ENCODE peak calls at places on chromosomes 7 and 10, in eight cellular contexts. One of them, this sample, is unnamed.

GRCh38 chr10:34908472-34908871 is 93.4 kb upstream of the PARD3 start:
- DNase-seq in T-helper 2 cell: no peak
- DNase-seq in WTC11: no peak
- DNase-seq in NCI-H1417 treated with DMSO at 0.1 percent for 48 hours: no peak
- DNase-seq in right cardiac atrium: no peak
- DNase-seq in CD8-positive, alpha-beta memory T cell: no peak
- DNase-seq in NCI-H524: no peak
- DNase-seq in CD4-positive, CD25-positive, alpha-beta regulatory T cell: no peak
- DNase-seq in this sample: no peak

GRCh38 chr10:90769946-90770841 is 87.6 kb downstream of the HTR7 start:
- DNase-seq in T-helper 2 cell: no peak
- DNase-seq in WTC11: peak
- DNase-seq in NCI-H1417 treated with DMSO at 0.1 percent for 48 hours: no peak
- DNase-seq in right cardiac atrium: no peak
- DNase-seq in CD8-positive, alpha-beta memory T cell: no peak
- DNase-seq in NCI-H524: no peak
- DNase-seq in CD4-positive, CD25-positive, alpha-beta regulatory T cell: no peak
- DNase-seq in this sample: no peak

GRCh38 chr10:129063212-129063611 is 403.8 kb upstream of the MGMT start:
- DNase-seq in T-helper 2 cell: no peak
- DNase-seq in WTC11: no peak
- DNase-seq in NCI-H1417 treated with DMSO at 0.1 percent for 48 hours: no peak
- DNase-seq in right cardiac atrium: no peak
- DNase-seq in CD8-positive, alpha-beta memory T cell: no peak
- DNase-seq in NCI-H524: no peak
- DNase-seq in CD4-positive, CD25-positive, alpha-beta regulatory T cell: peak
- DNase-seq in this sample: no peak

GRCh38 chr10:97012470-97012869 is 173.3 kb downstream of the SLIT1 start:
- DNase-seq in T-helper 2 cell: no peak
- DNase-seq in WTC11: no peak
- DNase-seq in NCI-H1417 treated with DMSO at 0.1 percent for 48 hours: no peak
- DNase-seq in right cardiac atrium: no peak
- DNase-seq in CD8-positive, alpha-beta memory T cell: no peak
- DNase-seq in NCI-H524: no peak
- DNase-seq in CD4-positive, CD25-positive, alpha-beta regulatory T cell: no peak
- DNase-seq in this sample: no peak

GRCh38 chr7:151818674-151819519 is 58.0 kb downstream of the PRKAG2 start:
- DNase-seq in T-helper 2 cell: no peak
- DNase-seq in WTC11: no peak
- DNase-seq in NCI-H1417 treated with DMSO at 0.1 percent for 48 hours: no peak
- DNase-seq in right cardiac atrium: no peak
- DNase-seq in CD8-positive, alpha-beta memory T cell: no peak
- DNase-seq in NCI-H524: no peak
- DNase-seq in CD4-positive, CD25-positive, alpha-beta regulatory T cell: no peak
- DNase-seq in this sample: no peak

GRCh38 chr7:158809596-158809995 is 19.7 kb downstream of the ESYT2 start:
- DNase-seq in T-helper 2 cell: no peak
- DNase-seq in WTC11: no peak
- DNase-seq in NCI-H1417 treated with DMSO at 0.1 percent for 48 hours: no peak
- DNase-seq in right cardiac atrium: no peak
- DNase-seq in CD8-positive, alpha-beta memory T cell: no peak
- DNase-seq in NCI-H524: no peak
- DNase-seq in CD4-positive, CD25-positive, alpha-beta regulatory T cell: no peak
- DNase-seq in this sample: no peak

GRCh38 chr7:1669486-1669951 is 558 bp upstream of the ELFN1 start:
- DNase-seq in T-helper 2 cell: peak
- DNase-seq in WTC11: no peak
- DNase-seq in NCI-H1417 treated with DMSO at 0.1 percent for 48 hours: no peak
- DNase-seq in right cardiac atrium: peak
- DNase-seq in CD8-positive, alpha-beta memory T cell: no peak
- DNase-seq in NCI-H524: no peak
- DNase-seq in CD4-positive, CD25-positive, alpha-beta regulatory T cell: no peak
- DNase-seq in this sample: no peak

GRCh38 chr7:1442355-1443124 is 16.7 kb downstream of the MICALL2 start:
- DNase-seq in T-helper 2 cell: no peak
- DNase-seq in WTC11: no peak
- DNase-seq in NCI-H1417 treated with DMSO at 0.1 percent for 48 hours: no peak
- DNase-seq in right cardiac atrium: no peak
- DNase-seq in CD8-positive, alpha-beta memory T cell: no peak
- DNase-seq in NCI-H524: no peak
- DNase-seq in CD4-positive, CD25-positive, alpha-beta regulatory T cell: no peak
- DNase-seq in this sample: no peak

GRCh38 chr7:119395024-119395423 is 878.0 kb upstream of the KCND2 start:
- DNase-seq in T-helper 2 cell: no peak
- DNase-seq in WTC11: no peak
- DNase-seq in NCI-H1417 treated with DMSO at 0.1 percent for 48 hours: no peak
- DNase-seq in right cardiac atrium: no peak
- DNase-seq in CD8-positive, alpha-beta memory T cell: no peak
- DNase-seq in NCI-H524: no peak
- DNase-seq in CD4-positive, CD25-positive, alpha-beta regulatory T cell: no peak
- DNase-seq in this sample: no peak

GRCh38 chr7:44534501-44534900 is 6.6 kb downstream of the NPC1L1 start:
- DNase-seq in T-helper 2 cell: peak
- DNase-seq in WTC11: peak
- DNase-seq in NCI-H1417 treated with DMSO at 0.1 percent for 48 hours: no peak
- DNase-seq in right cardiac atrium: no peak
- DNase-seq in CD8-positive, alpha-beta memory T cell: peak
- DNase-seq in NCI-H524: peak
- DNase-seq in CD4-positive, CD25-positive, alpha-beta regulatory T cell: peak
- DNase-seq in this sample: peak

GRCh38 chr7:111931016-111931517 is 275.1 kb downstream of the DOCK4 start:
- DNase-seq in T-helper 2 cell: no peak
- DNase-seq in WTC11: no peak
- DNase-seq in NCI-H1417 treated with DMSO at 0.1 percent for 48 hours: no peak
- DNase-seq in right cardiac atrium: no peak
- DNase-seq in CD8-positive, alpha-beta memory T cell: no peak
- DNase-seq in NCI-H524: no peak
- DNase-seq in CD4-positive, CD25-positive, alpha-beta regulatory T cell: no peak
- DNase-seq in this sample: no peak

GRCh38 chr10:130631139-130631864 is 495.1 kb downstream of the GLRX3 start:
- DNase-seq in T-helper 2 cell: no peak
- DNase-seq in WTC11: no peak
- DNase-seq in NCI-H1417 treated with DMSO at 0.1 percent for 48 hours: no peak
- DNase-seq in right cardiac atrium: no peak
- DNase-seq in CD8-positive, alpha-beta memory T cell: no peak
- DNase-seq in NCI-H524: no peak
- DNase-seq in CD4-positive, CD25-positive, alpha-beta regulatory T cell: no peak
- DNase-seq in this sample: no peak

GRCh38 chr7:106129291-106129690 is 17.2 kb upstream of the SYPL1 start:
- DNase-seq in T-helper 2 cell: no peak
- DNase-seq in WTC11: no peak
- DNase-seq in NCI-H1417 treated with DMSO at 0.1 percent for 48 hours: no peak
- DNase-seq in right cardiac atrium: no peak
- DNase-seq in CD8-positive, alpha-beta memory T cell: no peak
- DNase-seq in NCI-H524: no peak
- DNase-seq in CD4-positive, CD25-positive, alpha-beta regulatory T cell: no peak
- DNase-seq in this sample: no peak

GRCh38 chr7:65980478-65981250 is 1.3 kb downstream of the GUSB start:
- DNase-seq in T-helper 2 cell: peak
- DNase-seq in WTC11: no peak
- DNase-seq in NCI-H1417 treated with DMSO at 0.1 percent for 48 hours: no peak
- DNase-seq in right cardiac atrium: peak
- DNase-seq in CD8-positive, alpha-beta memory T cell: peak
- DNase-seq in NCI-H524: no peak
- DNase-seq in CD4-positive, CD25-positive, alpha-beta regulatory T cell: peak
- DNase-seq in this sample: no peak

GRCh38 chr7:80876894-80877414 is 41.9 kb downstream of the SEMA3C start:
- DNase-seq in T-helper 2 cell: no peak
- DNase-seq in WTC11: no peak
- DNase-seq in NCI-H1417 treated with DMSO at 0.1 percent for 48 hours: no peak
- DNase-seq in right cardiac atrium: no peak
- DNase-seq in CD8-positive, alpha-beta memory T cell: no peak
- DNase-seq in NCI-H524: peak
- DNase-seq in CD4-positive, CD25-positive, alpha-beta regulatory T cell: no peak
- DNase-seq in this sample: no peak

GRCh38 chr7:151725844-151726770 is 150.8 kb downstream of the PRKAG2 start:
- DNase-seq in T-helper 2 cell: no peak
- DNase-seq in WTC11: no peak
- DNase-seq in NCI-H1417 treated with DMSO at 0.1 percent for 48 hours: peak
- DNase-seq in right cardiac atrium: no peak
- DNase-seq in CD8-positive, alpha-beta memory T cell: no peak
- DNase-seq in NCI-H524: peak
- DNase-seq in CD4-positive, CD25-positive, alpha-beta regulatory T cell: no peak
- DNase-seq in this sample: no peak

GRCh38 chr10:86411281-86411841 is 44.8 kb upstream of the GRID1 start:
- DNase-seq in T-helper 2 cell: no peak
- DNase-seq in WTC11: no peak
- DNase-seq in NCI-H1417 treated with DMSO at 0.1 percent for 48 hours: no peak
- DNase-seq in right cardiac atrium: no peak
- DNase-seq in CD8-positive, alpha-beta memory T cell: no peak
- DNase-seq in NCI-H524: no peak
- DNase-seq in CD4-positive, CD25-positive, alpha-beta regulatory T cell: peak
- DNase-seq in this sample: no peak

GRCh38 chr7:12493407-12493806 is 77.1 kb upstream of the SCIN start:
- DNase-seq in T-helper 2 cell: no peak
- DNase-seq in WTC11: no peak
- DNase-seq in NCI-H1417 treated with DMSO at 0.1 percent for 48 hours: no peak
- DNase-seq in right cardiac atrium: no peak
- DNase-seq in CD8-positive, alpha-beta memory T cell: no peak
- DNase-seq in NCI-H524: peak
- DNase-seq in CD4-positive, CD25-positive, alpha-beta regulatory T cell: no peak
- DNase-seq in this sample: no peak

GRCh38 chr10:14092749-14093148 is 238.0 kb downstream of the FRMD4A start:
- DNase-seq in T-helper 2 cell: no peak
- DNase-seq in WTC11: no peak
- DNase-seq in NCI-H1417 treated with DMSO at 0.1 percent for 48 hours: no peak
- DNase-seq in right cardiac atrium: no peak
- DNase-seq in CD8-positive, alpha-beta memory T cell: no peak
- DNase-seq in NCI-H524: no peak
- DNase-seq in CD4-positive, CD25-positive, alpha-beta regulatory T cell: no peak
- DNase-seq in this sample: no peak

GRCh38 chr10:29841724-29842649 is 207.2 kb upstream of the SVIL start:
- DNase-seq in T-helper 2 cell: no peak
- DNase-seq in WTC11: peak
- DNase-seq in NCI-H1417 treated with DMSO at 0.1 percent for 48 hours: peak
- DNase-seq in right cardiac atrium: peak
- DNase-seq in CD8-positive, alpha-beta memory T cell: no peak
- DNase-seq in NCI-H524: no peak
- DNase-seq in CD4-positive, CD25-positive, alpha-beta regulatory T cell: no peak
- DNase-seq in this sample: peak

GRCh38 chr7:5296627-5297226 is 14.0 kb downstream of the SLC29A4 start:
- DNase-seq in T-helper 2 cell: peak
- DNase-seq in WTC11: peak
- DNase-seq in NCI-H1417 treated with DMSO at 0.1 percent for 48 hours: no peak
- DNase-seq in right cardiac atrium: no peak
- DNase-seq in CD8-positive, alpha-beta memory T cell: peak
- DNase-seq in NCI-H524: no peak
- DNase-seq in CD4-positive, CD25-positive, alpha-beta regulatory T cell: peak
- DNase-seq in this sample: no peak

GRCh38 chr7:48083114-48083830 is 5.8 kb upstream of the UPP1 start:
- DNase-seq in T-helper 2 cell: no peak
- DNase-seq in WTC11: no peak
- DNase-seq in NCI-H1417 treated with DMSO at 0.1 percent for 48 hours: no peak
- DNase-seq in right cardiac atrium: no peak
- DNase-seq in CD8-positive, alpha-beta memory T cell: no peak
- DNase-seq in NCI-H524: no peak
- DNase-seq in CD4-positive, CD25-positive, alpha-beta regulatory T cell: peak
- DNase-seq in this sample: no peak

GRCh38 chr7:92830047-92830446 is 6.3 kb downstream of the CDK6 start:
- DNase-seq in T-helper 2 cell: no peak
- DNase-seq in WTC11: no peak
- DNase-seq in NCI-H1417 treated with DMSO at 0.1 percent for 48 hours: no peak
- DNase-seq in right cardiac atrium: no peak
- DNase-seq in CD8-positive, alpha-beta memory T cell: no peak
- DNase-seq in NCI-H524: no peak
- DNase-seq in CD4-positive, CD25-positive, alpha-beta regulatory T cell: no peak
- DNase-seq in this sample: no peak

GRCh38 chr7:20892776-20893175 is 106.1 kb upstream of the SP8 start:
- DNase-seq in T-helper 2 cell: no peak
- DNase-seq in WTC11: no peak
- DNase-seq in NCI-H1417 treated with DMSO at 0.1 percent for 48 hours: peak
- DNase-seq in right cardiac atrium: no peak
- DNase-seq in CD8-positive, alpha-beta memory T cell: no peak
- DNase-seq in NCI-H524: no peak
- DNase-seq in CD4-positive, CD25-positive, alpha-beta regulatory T cell: no peak
- DNase-seq in this sample: no peak

GRCh38 chr10:43902842-43903241 is 254.2 kb upstream of the ZNF32 start:
- DNase-seq in T-helper 2 cell: no peak
- DNase-seq in WTC11: no peak
- DNase-seq in NCI-H1417 treated with DMSO at 0.1 percent for 48 hours: no peak
- DNase-seq in right cardiac atrium: no peak
- DNase-seq in CD8-positive, alpha-beta memory T cell: no peak
- DNase-seq in NCI-H524: no peak
- DNase-seq in CD4-positive, CD25-positive, alpha-beta regulatory T cell: no peak
- DNase-seq in this sample: no peak

GRCh38 chr7:151395036-151395367 is 14.8 kb downstream of the WDR86 start:
- DNase-seq in T-helper 2 cell: no peak
- DNase-seq in WTC11: no peak
- DNase-seq in NCI-H1417 treated with DMSO at 0.1 percent for 48 hours: no peak
- DNase-seq in right cardiac atrium: no peak
- DNase-seq in CD8-positive, alpha-beta memory T cell: no peak
- DNase-seq in NCI-H524: no peak
- DNase-seq in CD4-positive, CD25-positive, alpha-beta regulatory T cell: no peak
- DNase-seq in this sample: no peak

GRCh38 chr7:2621948-2622640 is 9.7 kb upstream of the TTYH3 start:
- DNase-seq in T-helper 2 cell: no peak
- DNase-seq in WTC11: peak
- DNase-seq in NCI-H1417 treated with DMSO at 0.1 percent for 48 hours: no peak
- DNase-seq in right cardiac atrium: peak
- DNase-seq in CD8-positive, alpha-beta memory T cell: no peak
- DNase-seq in NCI-H524: no peak
- DNase-seq in CD4-positive, CD25-positive, alpha-beta regulatory T cell: no peak
- DNase-seq in this sample: no peak

GRCh38 chr10:19014034-19014433 is 34.6 kb upstream of the MALRD1 start:
- DNase-seq in T-helper 2 cell: no peak
- DNase-seq in WTC11: no peak
- DNase-seq in NCI-H1417 treated with DMSO at 0.1 percent for 48 hours: no peak
- DNase-seq in right cardiac atrium: no peak
- DNase-seq in CD8-positive, alpha-beta memory T cell: no peak
- DNase-seq in NCI-H524: no peak
- DNase-seq in CD4-positive, CD25-positive, alpha-beta regulatory T cell: no peak
- DNase-seq in this sample: no peak

GRCh38 chr7:17367502-17367901 is 69.0 kb downstream of the AHR start:
- DNase-seq in T-helper 2 cell: no peak
- DNase-seq in WTC11: no peak
- DNase-seq in NCI-H1417 treated with DMSO at 0.1 percent for 48 hours: no peak
- DNase-seq in right cardiac atrium: no peak
- DNase-seq in CD8-positive, alpha-beta memory T cell: no peak
- DNase-seq in NCI-H524: no peak
- DNase-seq in CD4-positive, CD25-positive, alpha-beta regulatory T cell: no peak
- DNase-seq in this sample: no peak

GRCh38 chr7:5692845-5693278 is 88.6 kb downstream of the RNF216 start:
- DNase-seq in T-helper 2 cell: no peak
- DNase-seq in WTC11: no peak
- DNase-seq in NCI-H1417 treated with DMSO at 0.1 percent for 48 hours: peak
- DNase-seq in right cardiac atrium: no peak
- DNase-seq in CD8-positive, alpha-beta memory T cell: no peak
- DNase-seq in NCI-H524: no peak
- DNase-seq in CD4-positive, CD25-positive, alpha-beta regulatory T cell: no peak
- DNase-seq in this sample: peak

GRCh38 chr7:128697301-128697905 is 25.3 kb downstream of the GARIN1A start:
- DNase-seq in T-helper 2 cell: peak
- DNase-seq in WTC11: peak
- DNase-seq in NCI-H1417 treated with DMSO at 0.1 percent for 48 hours: no peak
- DNase-seq in right cardiac atrium: peak
- DNase-seq in CD8-positive, alpha-beta memory T cell: peak
- DNase-seq in NCI-H524: peak
- DNase-seq in CD4-positive, CD25-positive, alpha-beta regulatory T cell: peak
- DNase-seq in this sample: no peak

GRCh38 chr10:71052708-71053107 is 159.7 kb upstream of the UNC5B start:
- DNase-seq in T-helper 2 cell: no peak
- DNase-seq in WTC11: no peak
- DNase-seq in NCI-H1417 treated with DMSO at 0.1 percent for 48 hours: no peak
- DNase-seq in right cardiac atrium: no peak
- DNase-seq in CD8-positive, alpha-beta memory T cell: no peak
- DNase-seq in NCI-H524: no peak
- DNase-seq in CD4-positive, CD25-positive, alpha-beta regulatory T cell: no peak
- DNase-seq in this sample: no peak

GRCh38 chr7:102189756-102190155 is 96.9 kb upstream of the SH2B2 start:
- DNase-seq in T-helper 2 cell: no peak
- DNase-seq in WTC11: no peak
- DNase-seq in NCI-H1417 treated with DMSO at 0.1 percent for 48 hours: no peak
- DNase-seq in right cardiac atrium: no peak
- DNase-seq in CD8-positive, alpha-beta memory T cell: no peak
- DNase-seq in NCI-H524: no peak
- DNase-seq in CD4-positive, CD25-positive, alpha-beta regulatory T cell: no peak
- DNase-seq in this sample: no peak